ENCODE peak calls at places on chromosomes 16 and 17, in six cellular contexts. W is activated CD4-positive, alpha-beta T cell treated with anti-CD3 and anti-CD28 coated beads, Interleukin-2, amount 10 ng/mL, durations not matched to agents 7 days and 5 days; M is ureter; Q is HT1080; J is activated B cell treated with CpG ODN at 0.5 μM for 24 hours; Z is NCI-H187 treated with DMSO at 0.1 percent for 48 hours. X is an unnamed sample.
A peak's percentile ranks its signal among the peaks of the same experiment; 100 is the strongest.

GRCh38 chr16:12254566-12254965 is 278.0 kb downstream of the SNX29 start:
- DNase-seq in W (no peak), M (no peak), Q (no peak), J (no peak), Z (no peak), X (no peak)

GRCh38 chr16:87332150-87332549 is 15.0 kb upstream of the C16orf95 start:
- DNase-seq in W (no peak), M (no peak), Q (no peak), J (no peak), Z (no peak), X (no peak)

GRCh38 chr16:49528564-49529150 is 155.1 kb downstream of the C16orf78 start:
- DNase-seq in W (peak; percentile 12), M (no peak), Q (no peak), J (no peak), Z (no peak), X (no peak)

GRCh38 chr17:79982986-79983385 is 52.7 kb downstream of the TBC1D16 start:
- DNase-seq in W (no peak), M (no peak), Q (no peak), J (no peak), Z (no peak), X (no peak)

GRCh38 chr17:2782030-2782429 is 14.2 kb upstream of the RAP1GAP2 start:
- DNase-seq in W (no peak), M (no peak), Q (peak; percentile 75), J (no peak), Z (no peak), X (no peak)

GRCh38 chr17:954431-955164 is 25.0 kb downstream of the NXN start:
- DNase-seq in W (no peak), M (no peak), Q (no peak), J (no peak), Z (no peak), X (no peak)

GRCh38 chr17:75637143-75637538 is 3.9 kb downstream of the SMIM5 start:
- DNase-seq in W (no peak), M (no peak), Q (no peak), J (no peak), Z (no peak), X (no peak)

GRCh38 chr16:89084411-89084810 is 9.2 kb upstream of the ACSF3 start:
- DNase-seq in W (no peak), M (no peak), Q (no peak), J (no peak), Z (no peak), X (no peak)

GRCh38 chr16:76081936-76082335 is 195.3 kb upstream of the CNTNAP4 start:
- DNase-seq in W (no peak), M (no peak), Q (peak; percentile 38), J (no peak), Z (peak; percentile 71), X (no peak)

GRCh38 chr17:69828087-69828486 is 246.9 kb upstream of the KCNJ16 start:
- DNase-seq in W (no peak), M (no peak), Q (peak; percentile 73), J (no peak), Z (no peak), X (no peak)

GRCh38 chr16:31713945-31714898 is 159.4 kb upstream of the ZNF267 start:
- DNase-seq in W (no peak), M (no peak), Q (no peak), J (no peak), Z (no peak), X (no peak)

GRCh38 chr16:19810817-19811731 is 73.6 kb downstream of the GPRC5B start:
- DNase-seq in W (no peak), M (no peak), Q (peak; percentile 48), J (no peak), Z (no peak), X (no peak)

GRCh38 chr16:48481772-48482171 is 96.6 kb upstream of the SIAH1 start:
- DNase-seq in W (no peak), M (no peak), Q (no peak), J (no peak), Z (no peak), X (no peak)

GRCh38 chr16:85227924-85228462 is 115.7 kb upstream of the CIBAR2 start:
- DNase-seq in W (no peak), M (no peak), Q (no peak), J (no peak), Z (no peak), X (no peak)

GRCh38 chr16:85986931-85987749 is 88.2 kb downstream of the IRF8 start:
- DNase-seq in W (peak; percentile 27), M (no peak), Q (no peak), J (peak; percentile 36), Z (no peak), X (no peak)

GRCh38 chr17:67636841-67637240 is 80.9 kb upstream of the NOL11 start:
- DNase-seq in W (no peak), M (no peak), Q (no peak), J (no peak), Z (no peak), X (no peak)

GRCh38 chr16:7744546-7745294 is 412.1 kb downstream of the RBFOX1 start:
- DNase-seq in W (no peak), M (no peak), Q (no peak), J (no peak), Z (no peak), X (no peak)

GRCh38 chr16:56532714-56533113 is 12.9 kb upstream of the BBS2 start:
- DNase-seq in W (no peak), M (no peak), Q (no peak), J (no peak), Z (no peak), X (no peak)

GRCh38 chr17:16352303-16352837 is 899 bp downstream of the CENPV start:
- DNase-seq in W (peak; percentile 18), M (no peak), Q (peak; percentile 29), J (peak; percentile 21), Z (no peak), X (peak; percentile 19)

GRCh38 chr16:4322121-4323035 is 6.5 kb downstream of the GLIS2 start:
- DNase-seq in W (no peak), M (peak; percentile 43), Q (no peak), J (no peak), Z (no peak), X (no peak)

GRCh38 chr17:77601054-77601979 is 357.2 kb upstream of the TNRC6C start:
- DNase-seq in W (no peak), M (no peak), Q (no peak), J (no peak), Z (no peak), X (no peak)

GRCh38 chr16:54069601-54070239 is 216.9 kb downstream of the IRX3 start:
- DNase-seq in W (no peak), M (no peak), Q (no peak), J (no peak), Z (no peak), X (no peak)

GRCh38 chr16:72985148-72985882 is 62.6 kb downstream of the ZFHX3 start:
- DNase-seq in W (no peak), M (no peak), Q (no peak), J (no peak), Z (no peak), X (no peak)

GRCh38 chr17:44354582-44355309 is 8.9 kb downstream of the FAM171A2 start:
- DNase-seq in W (peak; percentile 48), M (no peak), Q (no peak), J (peak; percentile 76), Z (no peak), X (no peak)

GRCh38 chr17:42359133-42359532 is 29.1 kb downstream of the STAT3 start:
- DNase-seq in W (no peak), M (no peak), Q (no peak), J (no peak), Z (no peak), X (no peak)

GRCh38 chr16:30091474-30092372 is at the start of gene TBX6:
- DNase-seq in W (peak; percentile 93), M (peak; percentile 93), Q (peak; percentile 90), J (peak; percentile 93), Z (peak; percentile 21), X (peak; percentile 87)

GRCh38 chr17:45929344-45929743 is 35.0 kb downstream of the MAPT start:
- DNase-seq in W (no peak), M (no peak), Q (no peak), J (no peak), Z (no peak), X (no peak)

GRCh38 chr16:12609937-12610699 is 193.6 kb downstream of the CPPED1 start:
- DNase-seq in W (no peak), M (no peak), Q (no peak), J (no peak), Z (no peak), X (no peak)

GRCh38 chr16:72848759-72849664 is 198.9 kb downstream of the ZFHX3 start:
- DNase-seq in W (no peak), M (peak; percentile 93), Q (peak; percentile 90), J (no peak), Z (no peak), X (no peak)

GRCh38 chr17:40287159-40287493 is 553 bp upstream of the CDC6 start:
- DNase-seq in W (no peak), M (no peak), Q (no peak), J (no peak), Z (no peak), X (no peak)